ENCODE peak calls at places on chromosomes 1 and 21, in eight cellular contexts. Z, I, J, R, D, F, L and V are unnamed samples.

GRCh38 chr1:13435456-13435855 is 25.2 kb downstream of the PRAMEF20 start:
- DNase-seq in Z (no peak), I (no peak), J (no peak), R (no peak), D (no peak), F (no peak), L (no peak), V (no peak)

GRCh38 chr21:37514038-37514665 is 147.6 kb downstream of the DYRK1A start:
- DNase-seq in Z (no peak), I (no peak), J (no peak), R (no peak), D (no peak), F (no peak), L (no peak), V (no peak)

GRCh38 chr1:59926381-59927243 is at the start of gene CYP2J2:
- DNase-seq in Z (no peak), I (peak), J (peak), R (peak), D (peak), F (peak), L (peak), V (peak)

GRCh38 chr21:29812947-29813346 is 126.8 kb downstream of the GRIK1 start:
- DNase-seq in Z (no peak), I (no peak), J (no peak), R (no peak), D (no peak), F (no peak), L (no peak), V (no peak)

GRCh38 chr1:226403522-226404034 is 4.3 kb downstream of the PARP1 start:
- DNase-seq in Z (peak), I (peak), J (no peak), R (peak), D (peak), F (peak), L (no peak), V (peak)

GRCh38 chr1:6243993-6244392 is at the start of gene HES3:
- DNase-seq in Z (no peak), I (no peak), J (no peak), R (no peak), D (no peak), F (no peak), L (no peak), V (no peak)

GRCh38 chr21:37675202-37675801 is 241.0 kb downstream of the KCNJ6 start:
- DNase-seq in Z (peak), I (peak), J (peak), R (peak), D (peak), F (peak), L (peak), V (peak)

GRCh38 chr1:239676522-239677273 is 290.3 kb downstream of the CHRM3 start:
- DNase-seq in Z (no peak), I (no peak), J (no peak), R (no peak), D (no peak), F (no peak), L (no peak), V (peak)

GRCh38 chr1:181097242-181097641 is 8.7 kb downstream of the IER5 start:
- DNase-seq in Z (peak), I (peak), J (peak), R (no peak), D (no peak), F (no peak), L (no peak), V (no peak)

GRCh38 chr1:31335007-31335406 is 37.9 kb downstream of the FABP3 start:
- DNase-seq in Z (peak), I (peak), J (no peak), R (peak), D (peak), F (no peak), L (no peak), V (peak)

GRCh38 chr1:40316595-40317393 is at the start of gene COL9A2:
- DNase-seq in Z (no peak), I (peak), J (peak), R (no peak), D (peak), F (peak), L (peak), V (peak)

GRCh38 chr1:8133190-8133589 is 107.1 kb upstream of the ERRFI1 start:
- DNase-seq in Z (no peak), I (peak), J (no peak), R (peak), D (no peak), F (no peak), L (no peak), V (peak)

GRCh38 chr1:185835191-185835590 is 101.0 kb downstream of the HMCN1 start:
- DNase-seq in Z (no peak), I (no peak), J (no peak), R (no peak), D (no peak), F (no peak), L (no peak), V (no peak)

GRCh38 chr1:77757066-77757584 is 2.5 kb downstream of the USP33 start:
- DNase-seq in Z (no peak), I (no peak), J (no peak), R (peak), D (no peak), F (no peak), L (no peak), V (no peak)

GRCh38 chr1:66503841-66504470 is 30.0 kb upstream of the SGIP1 start:
- DNase-seq in Z (peak), I (peak), J (no peak), R (peak), D (peak), F (peak), L (no peak), V (peak)

GRCh38 chr1:37765937-37766664 is 1.2 kb upstream of the EPHA10 start:
- DNase-seq in Z (no peak), I (no peak), J (no peak), R (no peak), D (no peak), F (peak), L (no peak), V (peak)

GRCh38 chr1:245181123-245181522 is 26.3 kb downstream of the KIF26B start:
- DNase-seq in Z (no peak), I (no peak), J (no peak), R (no peak), D (no peak), F (no peak), L (no peak), V (no peak)

GRCh38 chr1:48405400-48405799 is 66.6 kb downstream of the SPATA6 start:
- DNase-seq in Z (peak), I (peak), J (no peak), R (no peak), D (no peak), F (no peak), L (no peak), V (no peak)

GRCh38 chr21:42218836-42219605 is at the start of gene ABCG1:
- DNase-seq in Z (peak), I (peak), J (peak), R (peak), D (peak), F (peak), L (peak), V (peak)

GRCh38 chr1:25566730-25567341 is 23.4 kb downstream of the LDLRAP1 start:
- DNase-seq in Z (peak), I (peak), J (peak), R (no peak), D (no peak), F (peak), L (peak), V (no peak)

GRCh38 chr1:227728059-227728891 is 6.8 kb downstream of the JMJD4 start:
- DNase-seq in Z (peak), I (peak), J (peak), R (peak), D (peak), F (peak), L (peak), V (peak)

GRCh38 chr1:117639741-117640140 is 33.9 kb downstream of the TENT5C start:
- DNase-seq in Z (no peak), I (no peak), J (no peak), R (no peak), D (no peak), F (no peak), L (no peak), V (no peak)

GRCh38 chr21:16366207-16366606 is 636.4 kb downstream of the USP25 start:
- DNase-seq in Z (no peak), I (no peak), J (no peak), R (no peak), D (no peak), F (no peak), L (no peak), V (no peak)

GRCh38 chr1:22313321-22313720 is 138.3 kb upstream of the ZBTB40 start:
- DNase-seq in Z (no peak), I (no peak), J (no peak), R (no peak), D (no peak), F (no peak), L (no peak), V (no peak)

GRCh38 chr1:198892065-198892464 is 253.2 kb downstream of the PTPRC start:
- DNase-seq in Z (peak), I (peak), J (no peak), R (peak), D (no peak), F (no peak), L (no peak), V (no peak)

GRCh38 chr1:45617618-45618017 is 6.2 kb downstream of the CCDC17 start:
- DNase-seq in Z (peak), I (peak), J (no peak), R (peak), D (no peak), F (no peak), L (no peak), V (no peak)

GRCh38 chr1:240164742-240165141 is 73.1 kb downstream of the FMN2 start:
- DNase-seq in Z (no peak), I (no peak), J (no peak), R (no peak), D (no peak), F (no peak), L (no peak), V (no peak)

GRCh38 chr1:151968058-151968457 is 25.6 kb downstream of the S100A10 start:
- DNase-seq in Z (peak), I (peak), J (no peak), R (peak), D (no peak), F (peak), L (no peak), V (peak)
- TF ChIP-seq CTCF in Z (peak), I (peak), J (peak), R (peak), D (peak), F (peak), L (peak), V (peak)

DNA sequence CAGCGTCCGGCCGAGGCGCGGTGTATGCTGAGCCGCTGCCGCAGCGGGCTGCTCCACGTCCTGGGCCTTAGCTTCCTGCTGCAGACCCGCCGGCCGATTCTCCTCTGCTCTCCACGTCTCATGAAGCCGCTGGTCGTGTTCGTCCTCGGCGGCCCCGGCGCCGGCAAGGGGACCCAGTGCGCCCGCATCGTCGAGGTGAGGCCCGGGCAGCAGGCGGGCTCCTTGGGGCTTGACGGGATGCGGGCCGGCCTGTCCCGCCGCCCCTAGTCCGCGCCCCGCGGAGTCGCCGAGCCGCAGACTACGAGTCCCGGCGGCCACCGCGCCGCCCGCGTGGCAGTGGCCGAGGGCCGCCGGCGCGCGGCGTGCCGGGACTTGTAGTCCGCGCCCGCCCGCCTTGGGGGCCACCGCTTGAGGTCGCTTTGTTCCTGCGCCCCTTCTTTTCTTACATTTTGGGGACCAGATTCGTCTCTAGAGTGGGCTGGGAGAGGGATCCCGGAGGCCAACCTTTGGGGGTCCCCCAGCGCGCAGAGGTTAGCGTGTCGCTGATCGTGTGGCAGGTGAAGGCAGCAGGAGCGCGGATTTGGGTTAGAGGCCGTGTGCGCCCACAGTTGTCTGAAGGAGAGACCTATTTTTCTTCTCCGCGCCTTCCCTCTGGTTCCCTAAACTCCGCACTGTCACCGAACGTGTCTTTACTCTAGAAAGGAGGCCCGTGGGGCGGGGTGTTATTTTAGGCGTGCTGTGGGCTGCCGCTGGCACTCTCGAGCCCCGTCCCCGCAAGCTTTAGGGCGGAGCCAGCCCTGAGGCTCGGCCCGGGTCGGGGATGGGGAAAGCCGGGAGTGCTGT is 553 bp downstream of the CMPK1 start:
- DNase-seq in Z (peak), I (peak), J (peak), R (peak), D (peak), F (peak), L (peak), V (peak)
- TF ChIP-seq CTCF in Z (peak), I (peak), J (peak), R (peak), D (peak), F (no peak), L (no peak), V (peak)

GRCh38 chr1:29330856-29331255 is 94.5 kb downstream of the PTPRU start:
- DNase-seq in Z (no peak), I (no peak), J (no peak), R (no peak), D (no peak), F (no peak), L (no peak), V (no peak)

GRCh38 chr1:29331309-29331708 is 95.0 kb downstream of the PTPRU start:
- DNase-seq in Z (no peak), I (no peak), J (no peak), R (no peak), D (no peak), F (no peak), L (no peak), V (no peak)

GRCh38 chr1:29331731-29332130 is 95.4 kb downstream of the PTPRU start:
- DNase-seq in Z (no peak), I (peak), J (no peak), R (no peak), D (no peak), F (no peak), L (no peak), V (no peak)

GRCh38 chr1:29333008-29333407 is 96.7 kb downstream of the PTPRU start:
- DNase-seq in Z (no peak), I (no peak), J (no peak), R (no peak), D (no peak), F (no peak), L (no peak), V (no peak)

DNA sequence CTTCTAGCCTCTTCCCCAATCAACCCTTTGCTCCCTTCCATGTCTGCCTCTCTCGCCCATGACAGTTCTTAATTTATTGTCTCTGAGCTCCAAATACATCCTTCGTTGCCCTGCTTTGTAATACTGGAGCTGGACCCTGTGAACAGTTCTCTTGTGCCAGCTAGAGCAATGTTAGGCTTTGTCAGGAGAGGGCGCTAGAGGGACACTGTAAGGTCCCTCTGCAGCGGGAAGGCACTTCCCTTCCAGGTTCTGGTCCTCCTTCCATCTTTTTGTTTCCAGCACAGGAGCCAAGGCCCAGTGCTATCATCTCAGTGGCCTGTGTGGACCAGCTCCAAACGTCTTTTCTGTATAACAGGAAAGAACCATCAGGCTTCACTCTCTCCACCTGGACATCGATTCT is 95.9 kb downstream of the PTPRU start:
- DNase-seq in Z (peak), I (peak), J (no peak), R (peak), D (no peak), F (peak), L (no peak), V (peak)
- TF ChIP-seq CTCF in Z (peak), I (peak), J (no peak), R (peak), D (peak), F (peak), L (peak), V (peak)

GRCh38 chr1:14824314-14824915 is 225.9 kb downstream of the KAZN start:
- DNase-seq in Z (no peak), I (no peak), J (no peak), R (no peak), D (no peak), F (no peak), L (no peak), V (no peak)

GRCh38 chr1:14825396-14825795 is 226.9 kb downstream of the KAZN start:
- DNase-seq in Z (no peak), I (no peak), J (no peak), R (no peak), D (no peak), F (no peak), L (peak), V (no peak)

GRCh38 chr1:14827870-14828269 is 229.4 kb downstream of the KAZN start:
- DNase-seq in Z (no peak), I (no peak), J (no peak), R (no peak), D (no peak), F (no peak), L (no peak), V (no peak)

GRCh38 chr1:14826731-14827326 is 228.3 kb downstream of the KAZN start:
- DNase-seq in Z (no peak), I (no peak), J (no peak), R (no peak), D (no peak), F (no peak), L (peak), V (no peak)

GRCh38 chr1:14826172-14826636 is 227.7 kb downstream of the KAZN start:
- DNase-seq in Z (peak), I (peak), J (no peak), R (peak), D (no peak), F (no peak), L (peak), V (peak)
- TF ChIP-seq CTCF in Z (peak), I (peak), J (no peak), R (no peak), D (no peak), F (no peak), L (no peak), V (no peak)

GRCh38 chr1:109617291-109617801 is 2.1 kb downstream of the GNAT2 start:
- DNase-seq in Z (peak), I (peak), J (no peak), R (peak), D (peak), F (no peak), L (no peak), V (peak)
- TF ChIP-seq CTCF in Z (no peak), I (no peak), J (no peak), R (no peak), D (no peak), F (no peak), L (no peak), V (no peak)

DNA sequence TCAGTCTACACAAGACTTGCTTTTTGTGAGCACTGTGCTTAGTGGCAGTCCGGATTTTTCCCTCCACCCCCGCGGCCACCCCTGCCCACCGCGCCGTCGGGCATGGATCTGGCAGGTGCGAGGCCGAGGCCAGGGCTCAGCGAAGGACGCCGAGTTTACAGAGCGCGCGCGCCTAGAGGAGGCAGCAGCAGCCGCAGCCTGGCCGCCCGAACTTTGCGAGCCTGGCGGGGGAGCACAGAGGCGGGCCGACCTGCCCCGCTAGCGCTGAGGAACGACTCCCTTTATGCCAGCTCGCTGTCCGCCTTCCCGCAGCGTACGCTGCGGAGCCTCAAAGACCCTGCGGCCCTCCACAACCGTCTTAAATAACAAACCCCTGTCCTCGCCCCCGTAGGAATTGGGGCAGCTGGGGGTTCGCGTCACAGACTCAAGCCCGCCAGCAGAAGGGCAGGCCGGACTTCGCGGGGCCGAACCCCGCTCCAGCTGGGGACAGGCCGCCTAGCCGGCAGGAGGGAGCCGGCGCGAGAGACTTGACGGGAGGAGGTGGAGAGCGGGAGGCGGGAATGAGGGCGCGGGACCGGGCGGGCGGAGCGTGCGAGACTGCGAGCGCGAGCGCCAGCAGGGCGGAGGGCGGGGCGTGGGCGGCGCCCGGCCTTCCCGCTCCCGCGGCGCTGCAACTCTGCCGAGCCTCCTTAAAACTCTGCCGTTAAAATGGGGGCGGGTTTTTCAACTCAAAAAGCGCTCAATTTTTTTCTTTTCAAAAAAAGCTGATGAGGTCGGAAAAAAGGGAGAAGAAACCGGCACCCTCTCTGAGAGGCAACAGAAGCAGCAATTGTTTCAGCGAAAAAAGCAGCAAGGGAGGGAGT is 1.8 kb upstream of the CDKN2C start:
- DNase-seq in Z (peak), I (peak), J (peak), R (peak), D (peak), F (peak), L (peak), V (peak)
- TF ChIP-seq CTCF in Z (peak), I (peak), J (peak), R (peak), D (peak), F (no peak), L (peak), V (peak)

GRCh38 chr1:101945884-101946283 is 50.8 kb downstream of the OLFM3 start:
- DNase-seq in Z (no peak), I (no peak), J (no peak), R (no peak), D (no peak), F (no peak), L (no peak), V (no peak)
- TF ChIP-seq CTCF in Z (no peak), I (no peak), J (no peak), R (no peak), D (no peak), F (no peak), L (no peak), V (no peak)

GRCh38 chr1:109661391-109661790 is 5.5 kb downstream of the GSTM4 start:
- DNase-seq in Z (no peak), I (no peak), J (no peak), R (no peak), D (no peak), F (no peak), L (no peak), V (no peak)

GRCh38 chr1:109668123-109668800 is 405 bp downstream of the GSTM2 start:
- DNase-seq in Z (peak), I (no peak), J (no peak), R (no peak), D (no peak), F (no peak), L (no peak), V (no peak)

GRCh38 chr1:109659997-109660755 is 4.3 kb downstream of the GSTM4 start:
- DNase-seq in Z (peak), I (peak), J (no peak), R (no peak), D (no peak), F (no peak), L (no peak), V (no peak)

GRCh38 chr1:109667452-109668122 is at the start of gene GSTM2:
- DNase-seq in Z (peak), I (peak), J (peak), R (peak), D (no peak), F (peak), L (peak), V (no peak)

DNA sequence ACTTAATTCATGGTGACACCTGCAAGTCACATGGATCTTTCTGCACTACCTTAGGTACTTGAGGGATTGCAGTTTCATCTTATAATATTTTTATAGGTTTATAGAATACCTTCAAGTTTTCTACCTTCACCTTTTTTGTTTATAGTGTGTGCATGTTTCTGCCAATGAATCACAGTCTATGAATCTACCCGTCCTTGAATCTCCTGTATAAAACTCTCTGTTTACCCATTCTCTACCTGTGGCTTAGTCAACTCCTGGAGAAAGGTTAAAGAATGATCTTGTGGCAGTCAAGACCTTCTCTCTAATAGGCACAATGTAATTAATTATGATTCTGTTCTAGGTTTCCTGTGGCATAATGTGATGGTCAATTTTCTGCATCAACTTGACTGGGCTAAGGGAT is 3.2 kb upstream of the GSTM2 start:
- DNase-seq in Z (no peak), I (no peak), J (no peak), R (no peak), D (no peak), F (no peak), L (no peak), V (no peak)
- TF ChIP-seq CTCF in Z (no peak), I (no peak), J (no peak), R (no peak), D (no peak), F (no peak), L (no peak), V (no peak)